ENCODE peak calls at places on chromosomes 7 and 10, in four cellular contexts. N is NCI-H146; E is naive thymus-derived CD8-positive, alpha-beta T cell; M is kidney. J is an unnamed sample.

GRCh38 chr10:71719042-71719441 is 536 bp downstream of the C10orf105 start:
- DNase-seq in N (no peak), E (no peak), M (no peak), J (no peak)

GRCh38 chr7:65459438-65459837 is 85.8 kb downstream of the ZNF92 start:
- DNase-seq in N (no peak), E (no peak), M (no peak), J (no peak)

GRCh38 chr10:100232101-100232500 is 2.7 kb upstream of the CHUK start:
- DNase-seq in N (no peak), E (no peak), M (no peak), J (no peak)

GRCh38 chr7:37153376-37153775 is 295.3 kb downstream of the ELMO1 start:
- DNase-seq in N (no peak), E (no peak), M (no peak), J (no peak)

GRCh38 chr10:104273899-104274575 is 5.1 kb downstream of the GSTO2 start:
- DNase-seq in N (no peak), E (no peak), M (no peak), J (no peak)

GRCh38 chr10:109866168-109866994 is 56.9 kb downstream of the XPNPEP1 start:
- DNase-seq in N (no peak), E (no peak), M (no peak), J (no peak)

GRCh38 chr10:33657154-33657900 is 322.9 kb upstream of the NRP1 start:
- DNase-seq in N (no peak), E (no peak), M (no peak), J (no peak)

GRCh38 chr10:55746002-55746401 is 615.1 kb downstream of the ZWINT start:
- DNase-seq in N (peak), E (no peak), M (no peak), J (no peak)

GRCh38 chr10:118308664-118309063 is 33.5 kb downstream of the FAM204A start:
- DNase-seq in N (no peak), E (no peak), M (no peak), J (no peak)

GRCh38 chr10:110972231-110973134 is 53.1 kb downstream of the SHOC2 start:
- DNase-seq in N (no peak), E (no peak), M (peak), J (no peak)